ENCODE peak calls at places on chromosome 16, in six cellular contexts. I is HEK293T, Z is A549, H is IMR-90, A is HepG2, V is GM12878. U is an unnamed sample.

GRCh38 chr16:56807011-56807675 is 57.9 kb upstream of the SLC12A3 start:
- DNase-seq in A (peak), H (peak), I (no peak), Z (peak), V (no peak), U (no peak)

GRCh38 chr16:69443809-69444611 is 19.6 kb downstream of the CYB5B start:
- DNase-seq in A (no peak), H (peak), I (no peak), V (no peak), Z (peak), U (peak)

GRCh38 chr16:3158498-3159314 is 23.9 kb downstream of the ZNF213 start:
- DNase-seq in A (peak), H (peak), I (peak), Z (peak), V (no peak), U (peak)

GRCh38 chr16:79320956-79321355 is 279.6 kb downstream of the MAF start:
- DNase-seq in H (no peak), I (no peak), V (no peak), A (no peak), Z (no peak), U (no peak)

GRCh38 chr16:52812945-52813556 is 239.6 kb downstream of the CHD9NB start:
- DNase-seq in V (no peak), I (no peak), Z (peak), H (peak), A (peak), U (peak)

GRCh38 chr16:83344014-83344413 is 463.8 kb upstream of the HSBP1 start:
- DNase-seq in A (no peak), Z (peak), I (no peak), V (no peak), H (peak), U (no peak)

GRCh38 chr16:66717112-66717675 is 20.7 kb upstream of the CMTM4 start:
- DNase-seq in A (peak), H (peak), V (no peak), I (peak), Z (peak), U (peak)

GRCh38 chr16:89905511-89906140 is 13.0 kb upstream of the MC1R start:
- DNase-seq in A (no peak), V (no peak), Z (no peak), H (no peak), I (no peak), U (no peak)

GRCh38 chr16:53518550-53519416 is 15.8 kb upstream of the AKTIP start:
- DNase-seq in H (peak), I (no peak), V (peak), Z (no peak), A (no peak), U (no peak)

GRCh38 chr16:55559233-55559632 is 7.3 kb upstream of the CAPNS2 start:
- DNase-seq in H (peak), A (no peak), I (no peak), Z (no peak), V (no peak), U (no peak)

GRCh38 chr16:51540259-51540658 is 389.2 kb upstream of the SALL1 start:
- DNase-seq in V (no peak), H (peak), I (no peak), Z (no peak), A (no peak), U (no peak)

GRCh38 chr16:83574388-83574787 is 233.4 kb upstream of the HSBP1 start:
- DNase-seq in Z (no peak), H (peak), V (no peak), I (no peak), A (no peak), U (no peak)

GRCh38 chr16:65548470-65548869 is 426.6 kb upstream of the CDH11 start:
- DNase-seq in V (no peak), Z (no peak), H (peak), I (no peak), A (no peak), U (no peak)

GRCh38 chr16:47574091-47575054 is 113.2 kb downstream of the PHKB start:
- DNase-seq in V (peak), Z (no peak), H (peak), I (no peak), A (no peak), U (no peak)

GRCh38 chr16:14470788-14471187 is 159.3 kb downstream of the PARN start:
- DNase-seq in H (no peak), I (no peak), Z (no peak), A (no peak), V (no peak), U (no peak)

GRCh38 chr16:86566601-86566965 is at the start of gene FOXC2:
- DNase-seq in Z (peak), V (no peak), A (no peak), I (peak), H (peak), U (peak)

GRCh38 chr16:48605518-48606110 is 4.4 kb downstream of the N4BP1 start:
- DNase-seq in Z (no peak), H (no peak), I (no peak), A (no peak), V (no peak), U (no peak)

GRCh38 chr16:4477966-4478365 is 1.8 kb downstream of the HMOX2 start:
- DNase-seq in I (peak), H (peak), V (no peak), A (no peak), Z (no peak), U (no peak)

GRCh38 chr16:52586159-52586558 is 39.2 kb upstream of the TOX3 start:
- DNase-seq in A (no peak), I (no peak), H (no peak), Z (no peak), V (no peak), U (no peak)

GRCh38 chr16:7508656-7509055 is 176.0 kb downstream of the RBFOX1 start:
- DNase-seq in I (no peak), Z (no peak), V (no peak), A (no peak), H (no peak), U (no peak)

GRCh38 chr16:7513429-7513828 is 180.8 kb downstream of the RBFOX1 start:
- DNase-seq in A (peak), Z (peak), I (peak), H (no peak), V (no peak), U (peak)

GRCh38 chr16:7509919-7510705 is 177.5 kb downstream of the RBFOX1 start:
- DNase-seq in V (no peak), Z (no peak), A (no peak), I (no peak), H (no peak), U (no peak)

GRCh38 chr16:7512503-7512902 is 179.9 kb downstream of the RBFOX1 start:
- DNase-seq in V (no peak), I (no peak), Z (no peak), H (no peak), A (no peak), U (no peak)

DNA sequence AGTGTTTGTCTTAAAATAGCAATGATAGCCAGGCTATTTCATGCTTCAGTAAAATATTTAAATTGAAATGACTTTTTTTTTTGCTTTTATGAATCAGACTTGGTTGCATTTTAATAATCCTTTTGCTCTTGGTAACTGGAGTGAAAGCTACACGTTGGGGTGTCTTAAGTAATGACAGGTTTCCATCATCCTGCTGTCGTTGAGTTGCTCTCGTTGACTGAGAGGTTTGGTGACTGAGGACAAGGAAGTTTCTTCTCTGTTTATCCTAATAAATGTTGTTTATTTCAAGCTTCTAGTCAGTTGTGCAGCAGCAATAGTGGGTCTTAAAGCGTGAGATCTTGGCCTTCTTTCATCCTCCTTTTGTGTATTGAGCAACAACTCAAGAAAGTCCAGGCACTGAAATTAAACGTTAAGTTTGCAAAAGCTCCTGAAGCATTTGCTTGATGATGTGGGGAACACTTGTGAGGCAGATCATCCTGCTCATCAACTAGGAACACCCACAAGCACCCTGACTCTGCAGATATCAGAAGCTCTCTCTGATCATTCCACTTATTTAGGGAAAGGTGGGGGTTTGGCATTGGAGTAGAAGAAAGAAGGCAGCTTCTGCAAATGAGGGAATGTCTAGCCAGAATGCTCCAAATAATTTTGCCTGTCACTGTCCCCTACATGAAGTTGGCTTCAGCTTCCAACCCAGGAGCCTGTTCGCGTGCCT is 179.1 kb downstream of the RBFOX1 start:
- DNase-seq in A (no peak), V (no peak), H (no peak), I (no peak), Z (no peak), U (no peak)
- TF ChIP-seq BHLHE40 in A (no peak), V (no peak), H (no peak), I (no peak), Z (no peak), U (no peak)

GRCh38 chr16:23515881-23516280 is 5.6 kb upstream of the GGA2 start:
- DNase-seq in V (no peak), Z (no peak), I (no peak), H (no peak), A (no peak), U (no peak)
- TF ChIP-seq BHLHE40 in V (no peak), Z (no peak), I (no peak), H (no peak), A (no peak), U (no peak)

DNA sequence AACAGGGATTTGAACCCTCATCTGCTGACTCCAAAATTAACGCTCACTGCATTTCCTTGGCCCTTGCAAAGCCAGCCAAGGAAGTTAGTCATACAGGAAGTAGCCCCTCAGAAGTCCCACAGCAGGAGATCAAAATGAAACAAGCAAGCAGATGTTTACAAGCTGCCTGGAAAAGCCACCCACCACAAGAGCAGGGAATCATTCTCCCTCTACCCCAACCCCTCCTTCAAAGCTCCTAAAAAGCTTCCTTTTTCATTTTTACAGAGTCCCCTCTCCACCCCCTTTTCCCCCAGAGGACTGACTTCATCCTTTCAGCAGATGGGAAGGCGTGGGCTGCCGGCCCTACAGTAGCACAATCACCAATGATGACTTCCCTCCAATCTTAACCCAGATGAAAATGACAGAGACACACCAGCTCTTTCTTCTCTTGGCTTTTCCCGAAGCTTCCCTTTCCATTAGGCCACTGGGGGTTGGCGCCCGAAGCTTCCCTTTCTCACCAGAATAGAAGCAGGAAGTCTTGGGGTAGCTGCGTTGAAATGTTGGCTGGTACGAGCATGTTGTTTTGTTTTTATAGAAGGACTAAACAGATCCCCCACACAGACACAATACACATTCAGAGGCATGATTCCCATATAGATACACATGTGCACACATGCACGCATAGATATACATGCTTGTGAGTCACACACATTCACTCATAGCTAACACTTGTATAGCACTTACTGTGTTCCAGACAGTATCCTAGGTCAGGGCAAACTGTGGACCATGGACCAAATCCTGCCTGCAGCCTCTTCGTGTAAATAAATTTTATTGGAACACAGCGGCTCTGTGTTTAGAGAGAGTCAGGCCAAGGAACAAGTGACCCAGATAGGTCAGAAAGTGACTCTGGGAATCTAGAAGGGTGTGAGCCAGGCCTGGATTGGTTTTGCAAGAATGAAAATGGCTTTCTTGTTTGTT is 17.4 kb downstream of the ITPRIPL2 start:
- DNase-seq in V (no peak), Z (peak), I (no peak), A (no peak), H (peak), U (peak)
- TF ChIP-seq BHLHE40 in V (no peak), Z (no peak), I (no peak), A (no peak), H (peak), U (no peak)

GRCh38 chr16:11254913-11255736 is 879 bp downstream of the SOCS1 start:
- DNase-seq in A (no peak), H (peak), Z (peak), V (no peak), I (no peak), U (peak)
- TF ChIP-seq BHLHE40 in A (no peak), H (peak), Z (no peak), V (peak), I (no peak), U (peak)

GRCh38 chr16:12557808-12558207 is 245.9 kb downstream of the CPPED1 start:
- DNase-seq in A (no peak), I (no peak), H (no peak), V (no peak), Z (no peak), U (no peak)
- TF ChIP-seq BHLHE40 in A (no peak), I (no peak), H (no peak), V (no peak), Z (no peak), U (no peak)

GRCh38 chr16:30721606-30722005 is 22.6 kb downstream of the SRCAP start:
- DNase-seq in I (no peak), H (peak), V (no peak), A (no peak), Z (no peak), U (no peak)
- TF ChIP-seq BHLHE40 in I (no peak), H (no peak), V (no peak), A (no peak), Z (no peak), U (no peak)

GRCh38 chr16:27359051-27359450 is 42.9 kb upstream of the IL21R start:
- DNase-seq in I (no peak), V (no peak), Z (no peak), H (no peak), A (no peak), U (no peak)
- TF ChIP-seq BHLHE40 in I (no peak), V (no peak), Z (no peak), H (no peak), A (no peak), U (no peak)

DNA sequence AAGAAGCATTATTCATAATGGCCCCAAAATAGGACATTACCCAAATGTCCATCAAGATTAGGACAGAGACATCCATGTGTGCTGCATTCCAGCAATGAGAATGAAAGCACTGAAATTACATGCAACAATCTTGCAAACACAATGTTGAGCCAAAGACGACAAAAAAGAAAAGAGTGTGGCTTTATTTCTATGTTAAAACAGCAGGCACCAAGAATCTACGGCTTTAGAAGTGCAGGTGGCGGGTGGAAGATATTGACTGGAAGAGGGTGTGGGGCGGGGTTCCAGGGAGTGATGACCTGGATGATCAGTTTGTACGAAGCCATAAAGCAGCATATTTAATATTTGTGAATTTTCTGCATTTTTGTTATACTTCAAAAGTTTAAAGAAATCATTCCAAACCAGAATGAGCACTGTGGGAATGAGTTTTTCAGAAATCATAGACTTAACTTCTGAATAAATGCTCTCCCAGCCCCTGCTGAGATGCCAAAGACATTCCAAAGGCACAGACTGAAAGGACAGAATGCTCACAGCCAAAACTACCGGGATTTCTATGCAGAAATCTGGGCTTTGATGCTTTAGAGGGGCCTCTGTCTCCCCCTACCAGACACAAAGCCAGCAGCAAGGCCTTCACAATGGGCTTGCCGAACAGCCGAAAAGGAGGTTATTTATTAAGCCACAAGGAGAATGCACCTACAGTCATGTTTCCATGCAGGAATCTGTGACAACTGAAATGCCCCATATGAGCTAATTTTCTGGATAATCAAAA is 361.6 kb downstream of the GRIN2A start:
- DNase-seq in Z (no peak), I (no peak), H (no peak), A (no peak), V (no peak), U (no peak)
- TF ChIP-seq BHLHE40 in Z (no peak), I (no peak), H (no peak), A (no peak), V (no peak), U (no peak)

GRCh38 chr16:72845322-72846020 is 202.5 kb downstream of the ZFHX3 start:
- DNase-seq in H (no peak), V (no peak), Z (no peak), A (no peak), I (no peak), U (no peak)

GRCh38 chr16:72846594-72846993 is 201.3 kb downstream of the ZFHX3 start:
- DNase-seq in I (no peak), V (no peak), Z (no peak), A (no peak), H (no peak), U (no peak)

GRCh38 chr16:72848045-72848410 is 199.9 kb downstream of the ZFHX3 start:
- DNase-seq in H (no peak), Z (peak), V (no peak), A (no peak), I (no peak), U (no peak)

GRCh38 chr16:72848759-72849664 is 198.9 kb downstream of the ZFHX3 start:
- DNase-seq in H (peak), A (no peak), I (peak), Z (peak), V (no peak), U (no peak)

DNA sequence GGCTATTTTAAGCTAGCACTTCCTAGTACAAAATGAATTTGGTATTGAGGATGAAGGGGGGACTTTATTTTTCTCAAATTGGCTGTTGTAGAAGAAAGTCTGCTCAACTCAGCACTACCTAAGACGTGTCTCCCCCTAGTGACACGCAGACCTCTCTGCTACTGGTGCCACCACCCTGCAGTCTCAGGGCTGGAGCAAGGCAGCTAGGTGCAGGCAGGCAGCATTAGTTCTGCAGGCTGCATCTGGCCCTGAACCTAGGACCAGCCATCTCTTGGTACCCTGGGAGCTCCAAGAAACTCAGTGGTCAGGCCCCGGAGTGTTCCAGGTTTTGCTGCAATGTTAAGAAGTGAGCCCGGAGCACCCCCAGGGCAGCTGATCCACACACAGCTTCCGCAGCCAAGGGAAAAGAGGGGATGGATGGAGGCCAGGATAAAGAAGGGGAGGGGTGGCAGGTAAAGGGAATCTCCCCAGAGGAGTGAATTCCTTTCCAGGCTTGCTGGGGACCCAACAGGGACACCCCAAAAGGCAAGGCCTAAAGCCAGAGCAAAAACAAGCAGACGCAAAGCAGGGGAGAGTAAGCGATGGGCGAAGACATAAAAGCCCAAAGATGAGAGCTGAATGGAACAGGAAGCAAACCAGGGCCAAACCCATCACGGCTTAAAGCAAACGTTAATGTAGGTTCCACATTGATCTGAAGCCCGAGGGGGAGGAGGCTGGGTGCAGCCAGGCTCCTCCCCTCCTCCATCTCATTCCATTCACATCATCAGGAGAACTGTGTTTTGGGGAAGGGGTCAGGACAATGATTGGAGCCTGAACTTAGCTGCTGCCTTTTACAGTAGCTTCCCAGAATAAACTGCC is 200.5 kb downstream of the ZFHX3 start:
- DNase-seq in H (peak), Z (peak), A (peak), I (peak), V (no peak), U (peak)
- TF ChIP-seq BHLHE40 in H (no peak), Z (no peak), A (no peak), I (no peak), V (no peak), U (no peak)